ENCODE peak calls at places on chromosome 6, in ten cellular contexts. B is spleen; R is RWPE1; Q is CD8-positive, alpha-beta memory T cell; O is caudate nucleus; A is H1; S is HCT116; X is lower lobe of right lung; G is lung; H is GM23248. M is an unnamed sample.

GRCh38 chr6:37459981-37460800 is 27.2 kb downstream of the CMTR1 start:
- DNase-seq in B (no peak), H (no peak), G (no peak), A (no peak), S (no peak), X (no peak), Q (no peak), R (no peak), O (no peak), M (no peak)

GRCh38 chr6:105835373-105835772 is 250.8 kb upstream of the PRDM1 start:
- DNase-seq in H (no peak), A (peak), R (peak), G (no peak), X (no peak), Q (no peak), S (peak), B (no peak), O (no peak), M (no peak)

GRCh38 chr6:35230950-35231349 is 17.2 kb downstream of the SCUBE3 start:
- DNase-seq in Q (no peak), O (peak), A (no peak), R (no peak), G (peak), S (no peak), H (no peak), B (peak), X (no peak), M (peak)

GRCh38 chr6:132390451-132390850 is 10.8 kb downstream of the MOXD1 start:
- DNase-seq in B (no peak), Q (no peak), G (no peak), A (no peak), O (no peak), S (no peak), X (no peak), H (no peak), R (no peak), M (no peak)

GRCh38 chr6:33075208-33075567 is 602 bp upstream of the HLA-DPB1 start:
- DNase-seq in S (no peak), R (no peak), G (no peak), Q (no peak), O (no peak), A (no peak), B (no peak), X (no peak), H (no peak), M (no peak)

GRCh38 chr6:135423649-135424128 is 73.9 kb downstream of the AHI1 start:
- DNase-seq in H (peak), Q (no peak), B (no peak), R (peak), O (no peak), X (no peak), A (no peak), S (peak), G (no peak), M (no peak)

GRCh38 chr6:25193147-25193864 is 85.9 kb upstream of the CARMIL1 start:
- DNase-seq in G (no peak), O (no peak), B (no peak), H (peak), X (no peak), R (peak), Q (no peak), S (peak), A (no peak), M (peak)

GRCh38 chr6:125363010-125363359 is 61.2 kb upstream of the HDDC2 start:
- DNase-seq in H (peak), G (no peak), B (no peak), Q (no peak), O (no peak), S (no peak), A (no peak), R (no peak), X (no peak), M (no peak)

GRCh38 chr6:158849899-158850806 is 31.0 kb upstream of the EZR start:
- DNase-seq in X (no peak), O (no peak), A (no peak), S (peak), B (no peak), Q (peak), H (peak), G (peak), R (peak), M (no peak)

GRCh38 chr6:63816979-63817436 is 181.4 kb downstream of the PHF3 start:
- DNase-seq in O (no peak), R (no peak), H (peak), B (no peak), S (no peak), G (no peak), Q (no peak), X (no peak), A (no peak), M (no peak)

GRCh38 chr6:55980627-55981211 is 105.3 kb upstream of the BMP5 start:
- DNase-seq in Q (no peak), G (no peak), H (peak), R (peak), S (peak), A (peak), X (no peak), O (no peak), B (no peak), M (no peak)

GRCh38 chr6:139449611-139450000 is 75.2 kb upstream of the CITED2 start:
- DNase-seq in G (no peak), O (no peak), X (no peak), Q (no peak), H (peak), R (no peak), S (no peak), A (no peak), B (no peak), M (no peak)

GRCh38 chr6:43355862-43356590 is 13.4 kb downstream of the ZNF318 start:
- DNase-seq in O (no peak), S (no peak), A (no peak), R (no peak), G (no peak), X (no peak), H (peak), B (no peak), Q (no peak), M (no peak)

GRCh38 chr6:134529921-134530320 is 212.0 kb upstream of the SGK1 start:
- DNase-seq in R (no peak), G (no peak), X (no peak), S (no peak), O (no peak), B (no peak), A (no peak), H (peak), Q (no peak), M (no peak)

GRCh38 chr6:37024665-37025337 is 19.3 kb downstream of the FGD2 start:
- DNase-seq in O (no peak), X (peak), Q (no peak), S (peak), A (no peak), R (peak), B (peak), H (peak), G (no peak), M (no peak)

GRCh38 chr6:25660512-25660911 is 8.5 kb downstream of the SCGN start:
- DNase-seq in S (peak), Q (no peak), B (no peak), H (peak), O (no peak), R (peak), X (no peak), A (no peak), G (no peak), M (no peak)

GRCh38 chr6:83948851-83949250 is 84.7 kb upstream of the MRAP2 start:
- DNase-seq in R (no peak), Q (no peak), S (no peak), O (no peak), G (no peak), X (no peak), H (no peak), A (no peak), B (no peak), M (no peak)

GRCh38 chr6:156731436-156731835 is 45.7 kb upstream of the ARID1B start:
- DNase-seq in A (no peak), O (no peak), R (peak), H (peak), G (no peak), S (peak), B (no peak), X (no peak), Q (no peak), M (no peak)

GRCh38 chr6:82363368-82364086 is at the start of gene TPBG:
- DNase-seq in Q (no peak), A (peak), B (peak), X (peak), R (peak), O (no peak), G (peak), S (peak), H (peak), M (peak)

GRCh38 chr6:108800510-108800909 is 47.7 kb upstream of the ARMC2 start:
- DNase-seq in O (peak), R (no peak), B (no peak), Q (no peak), H (peak), G (no peak), X (no peak), S (no peak), A (no peak), M (peak)

GRCh38 chr6:163162007-163162873 is 252.3 kb upstream of the QKI start:
- DNase-seq in Q (no peak), G (peak), S (no peak), H (no peak), O (no peak), X (no peak), A (no peak), R (no peak), B (no peak), M (no peak)

GRCh38 chr6:152943260-152943897 is 39.5 kb downstream of the FBXO5 start:
- DNase-seq in H (no peak), A (no peak), O (no peak), R (peak), X (no peak), S (no peak), G (no peak), B (no peak), Q (no peak), M (no peak)

GRCh38 chr6:7198833-7199800 is 91.4 kb downstream of the RREB1 start:
- DNase-seq in A (no peak), R (no peak), Q (no peak), S (no peak), H (no peak), G (no peak), X (no peak), B (no peak), O (no peak), M (no peak)

GRCh38 chr6:37535701-37536461 is 36.2 kb upstream of the CCDC167 start:
- DNase-seq in A (peak), B (no peak), O (no peak), R (peak), G (no peak), S (no peak), Q (peak), H (peak), X (no peak), M (no peak)

GRCh38 chr6:119384444-119384843 is 34.9 kb upstream of the MAN1A1 start:
- DNase-seq in X (no peak), B (no peak), Q (no peak), H (no peak), R (no peak), S (no peak), O (no peak), A (no peak), G (no peak), M (no peak)

GRCh38 chr6:164928366-164929154 is 380.8 kb downstream of the C6orf118 start:
- DNase-seq in Q (no peak), A (no peak), B (peak), G (no peak), S (no peak), O (peak), H (peak), R (no peak), X (no peak), M (no peak)

GRCh38 chr6:32972353-32973143 is 4.2 kb downstream of the BRD2 start:
- DNase-seq in S (no peak), R (no peak), B (peak), A (no peak), H (peak), G (peak), O (no peak), Q (peak), X (peak), M (peak)

GRCh38 chr6:143603474-143603873 is 74.3 kb upstream of the PHACTR2 start:
- DNase-seq in G (no peak), B (no peak), R (no peak), H (no peak), S (no peak), X (no peak), Q (no peak), O (no peak), A (no peak), M (no peak)

GRCh38 chr6:165849539-165850430 is 186.7 kb upstream of the PDE10A start:
- DNase-seq in A (no peak), S (no peak), R (no peak), G (no peak), Q (no peak), B (no peak), O (no peak), H (peak), X (no peak), M (no peak)

GRCh38 chr6:105545947-105546710 is 143.2 kb upstream of the PREP start:
- DNase-seq in R (peak), G (no peak), X (no peak), A (no peak), S (no peak), O (no peak), B (no peak), Q (no peak), H (peak), M (no peak)

GRCh38 chr6:38212579-38212978 is 393.1 kb downstream of the ZFAND3 start:
- DNase-seq in X (no peak), R (no peak), A (no peak), O (no peak), G (no peak), S (no peak), B (no peak), H (no peak), Q (no peak), M (no peak)

GRCh38 chr6:158772851-158773371 is 46.3 kb downstream of the EZR start:
- DNase-seq in G (no peak), X (no peak), A (no peak), O (no peak), B (no peak), Q (peak), H (peak), R (peak), S (no peak), M (no peak)

GRCh38 chr6:30344868-30345671 is at the start of gene RPP21:
- DNase-seq in A (peak), S (peak), H (peak), Q (peak), G (peak), R (peak), O (peak), B (peak), X (peak), M (peak)

GRCh38 chr6:74519172-74519571 is 686.7 kb downstream of the COL12A1 start:
- DNase-seq in Q (no peak), G (no peak), H (peak), B (no peak), O (no peak), A (no peak), S (no peak), X (no peak), R (peak), M (no peak)

GRCh38 chr6:130559166-130559565 is 193.3 kb downstream of the TMEM200A start:
- DNase-seq in R (no peak), S (no peak), Q (no peak), G (no peak), A (no peak), H (peak), B (no peak), O (no peak), X (no peak), M (no peak)

GRCh38 chr6:170227521-170227983 is 63.3 kb downstream of the DLL1 start:
- DNase-seq in B (peak), R (peak), X (no peak), H (no peak), Q (peak), G (no peak), O (no peak), A (no peak), S (no peak), M (peak)
- H3K27ac ChIP-seq in B (no peak), R (peak), X (no peak), H (no peak), Q (no peak), G (no peak), O (no peak), A (no peak), S (no peak), M (no peak)

GRCh38 chr6:52390361-52390727 is 28.4 kb downstream of the PAQR8 start:
- DNase-seq in Q (peak), X (no peak), A (no peak), S (peak), R (peak), O (no peak), B (no peak), G (no peak), H (peak), M (no peak)

GRCh38 chr6:52391599-52391998 is 28.5 kb upstream of the EFHC1 start:
- DNase-seq in B (no peak), H (no peak), G (no peak), A (no peak), Q (no peak), S (no peak), O (no peak), R (no peak), X (no peak), M (no peak)

GRCh38 chr6:52392944-52393343 is 27.2 kb upstream of the EFHC1 start:
- DNase-seq in R (no peak), A (no peak), B (no peak), O (no peak), Q (no peak), S (no peak), G (no peak), X (no peak), H (peak), M (no peak)

GRCh38 chr6:52393780-52394179 is 26.4 kb upstream of the EFHC1 start:
- DNase-seq in G (no peak), O (no peak), A (no peak), S (no peak), X (no peak), Q (no peak), R (no peak), B (no peak), H (no peak), M (no peak)

GRCh38 chr6:52394251-52394666 is 25.9 kb upstream of the EFHC1 start:
- DNase-seq in H (no peak), R (no peak), B (no peak), O (no peak), A (no peak), Q (peak), S (no peak), G (no peak), X (no peak), M (no peak)
- H3K27ac ChIP-seq in H (no peak), R (no peak), B (peak), O (no peak), A (no peak), Q (peak), S (no peak), G (no peak), X (no peak), M (no peak)

GRCh38 chr6:111689946-111690345 is 84.3 kb upstream of the TRAF3IP2 start:
- DNase-seq in R (no peak), S (no peak), G (no peak), O (no peak), A (no peak), Q (no peak), X (no peak), B (no peak), H (no peak), M (no peak)

GRCh38 chr6:111691345-111692225 is 85.9 kb upstream of the TRAF3IP2 start:
- DNase-seq in O (no peak), H (no peak), X (no peak), B (no peak), S (no peak), R (no peak), Q (no peak), A (no peak), G (no peak), M (no peak)

GRCh38 chr6:111696814-111697213 is 91.1 kb upstream of the TRAF3IP2 start:
- DNase-seq in X (no peak), H (no peak), A (no peak), R (no peak), O (no peak), S (no peak), G (no peak), Q (no peak), B (no peak), M (no peak)

GRCh38 chr6:111689419-111689818 is 83.7 kb upstream of the TRAF3IP2 start:
- DNase-seq in G (no peak), B (no peak), O (no peak), S (no peak), R (no peak), X (no peak), A (no peak), H (no peak), Q (no peak), M (no peak)

GRCh38 chr6:111692327-111693164 is 86.9 kb upstream of the TRAF3IP2 start:
- DNase-seq in Q (no peak), H (no peak), O (no peak), B (no peak), G (no peak), S (no peak), X (no peak), R (no peak), A (no peak), M (peak)
- H3K27ac ChIP-seq in Q (no peak), H (no peak), O (peak), B (no peak), G (no peak), S (no peak), X (no peak), R (no peak), A (no peak), M (peak)

GRCh38 chr6:89584539-89584938 is 54.0 kb downstream of the LYRM2 start:
- DNase-seq in O (no peak), R (no peak), G (no peak), A (no peak), X (no peak), S (no peak), Q (no peak), B (no peak), H (no peak), M (no peak)

GRCh38 chr6:89581669-89582068 is 56.9 kb downstream of the LYRM2 start:
- DNase-seq in O (no peak), S (no peak), B (no peak), X (no peak), Q (no peak), R (no peak), G (no peak), H (no peak), A (no peak), M (no peak)

GRCh38 chr6:89583559-89583958 is 55.0 kb downstream of the LYRM2 start:
- DNase-seq in G (no peak), B (no peak), Q (no peak), R (no peak), S (no peak), O (no peak), A (no peak), X (no peak), H (no peak), M (no peak)

GRCh38 chr6:89582669-89583325 is 55.8 kb downstream of the LYRM2 start:
- DNase-seq in H (no peak), Q (no peak), O (no peak), R (no peak), B (no peak), A (no peak), X (no peak), G (no peak), S (no peak), M (no peak)

DNA sequence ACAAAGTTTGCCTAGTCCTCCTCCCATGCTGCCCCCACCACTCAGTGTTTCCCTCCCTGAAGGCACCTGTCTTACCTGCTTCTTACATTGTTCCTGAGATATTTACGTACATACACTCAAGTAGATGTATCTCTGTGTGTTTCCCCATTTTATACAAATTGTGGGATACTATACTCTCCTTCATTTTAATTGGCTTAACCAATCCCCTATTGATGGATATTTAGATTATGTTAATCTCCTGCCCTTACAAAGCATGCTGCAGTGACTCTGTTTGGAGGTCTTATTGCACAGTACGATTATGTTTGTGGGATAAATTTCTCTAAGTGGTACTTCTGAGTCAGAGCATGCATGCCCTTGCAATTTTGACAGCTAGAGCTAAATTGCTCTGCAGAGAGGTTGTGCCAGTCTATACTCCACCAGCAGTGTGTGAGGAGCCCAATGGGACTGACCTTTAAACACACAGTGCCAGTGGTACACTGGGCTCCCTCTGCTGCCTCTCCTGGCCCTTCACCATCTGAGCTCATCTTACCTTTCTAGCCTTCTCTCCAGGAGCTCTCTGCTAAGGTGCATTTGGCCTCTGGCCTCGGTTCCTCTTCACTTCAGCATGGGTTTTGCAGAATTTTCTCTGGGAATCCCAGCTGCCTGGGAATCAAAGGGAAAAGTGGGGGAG is 57.4 kb downstream of the LYRM2 start:
- DNase-seq in O (no peak), A (no peak), H (no peak), S (no peak), G (no peak), B (no peak), Q (no peak), R (no peak), X (no peak), M (no peak)
- H3K27ac ChIP-seq in O (no peak), A (no peak), H (no peak), S (no peak), G (no peak), B (no peak), Q (no peak), R (no peak), X (no peak), M (no peak)